ENCODE peak calls at places on chromosomes 7 and 10, in ten cellular contexts. O, X, Z, H, F, Y, A, N, W and B are unnamed samples.

GRCh38 chr10:115624448-115624847 is 531.3 kb downstream of the ATRNL1 start:
- DNase-seq in X (peak; percentile 3), O (no peak), N (no peak), Z (peak; percentile 1), Y (no peak), F (no peak), W (no peak), H (no peak), A (no peak), B (no peak)

GRCh38 chr7:141663081-141663510 is 38.9 kb downstream of the DENND11 start:
- DNase-seq in N (no peak), W (peak; percentile 69), X (peak; percentile 79), H (no peak), Z (no peak), Y (peak; percentile 77), F (no peak), O (peak; percentile 29), A (no peak), B (no peak)

GRCh38 chr10:86799188-86799845 is 42.9 kb downstream of the BMPR1A start:
- DNase-seq in H (no peak), W (no peak), Y (no peak), Z (no peak), O (no peak), A (no peak), N (no peak), F (no peak), X (no peak), B (no peak)

GRCh38 chr10:42940487-42941157 is 136.2 kb upstream of the RET start:
- DNase-seq in F (no peak), A (no peak), W (no peak), Z (no peak), H (no peak), N (peak; percentile 60), Y (no peak), X (no peak), O (no peak), B (no peak)

GRCh38 chr10:100470367-100470766 is 7.6 kb downstream of the WNT8B start:
- DNase-seq in Z (no peak), A (no peak), H (no peak), N (no peak), X (no peak), O (no peak), Y (no peak), W (no peak), F (no peak), B (no peak)

GRCh38 chr7:55181774-55182173 is 163.0 kb downstream of the EGFR start:
- DNase-seq in F (no peak), H (no peak), X (no peak), A (no peak), O (no peak), Z (no peak), N (no peak), W (no peak), Y (no peak), B (no peak)

GRCh38 chr7:49014870-49015269 is 90.5 kb downstream of the CDC14C start:
- DNase-seq in F (no peak), W (no peak), X (no peak), A (no peak), H (no peak), Z (no peak), Y (no peak), O (no peak), N (no peak), B (no peak)

GRCh38 chr7:129535896-129536295 is 33.6 kb downstream of the SMKR1 start:
- DNase-seq in O (no peak), Y (no peak), F (no peak), Z (no peak), H (no peak), W (no peak), N (no peak), A (no peak), X (no peak), B (no peak)

GRCh38 chr10:47370878-47371277 is 13.2 kb downstream of the ZNF488 start:
- DNase-seq in F (no peak), O (no peak), W (peak; percentile 10), N (peak; percentile 5), H (peak; percentile 36), A (no peak), X (no peak), Z (no peak), Y (no peak), B (no peak)

GRCh38 chr10:127398140-127398966 is 150.8 kb upstream of the NPS start:
- DNase-seq in Y (no peak), W (no peak), F (no peak), N (peak; percentile 30), Z (no peak), A (no peak), X (no peak), H (no peak), O (no peak), B (no peak)

GRCh38 chr10:16943301-16944080 is 126.3 kb upstream of the RSU1 start:
- DNase-seq in N (no peak), A (no peak), X (no peak), H (no peak), F (no peak), Y (no peak), O (no peak), Z (no peak), W (no peak), B (no peak)

GRCh38 chr7:28500143-28500542 is 87.8 kb downstream of the CREB5 start:
- DNase-seq in Z (no peak), O (no peak), W (no peak), X (no peak), H (no peak), Y (no peak), A (no peak), N (no peak), F (no peak), B (no peak)

GRCh38 chr7:112116894-112117293 is 89.3 kb downstream of the DOCK4 start:
- DNase-seq in Z (no peak), O (no peak), X (no peak), H (no peak), F (no peak), A (no peak), W (no peak), N (no peak), Y (no peak), B (no peak)

GRCh38 chr10:3867454-3868273 is 82.7 kb upstream of the KLF6 start:
- DNase-seq in F (no peak), H (no peak), X (no peak), A (no peak), Y (peak; percentile 57), Z (no peak), W (no peak), O (no peak), N (no peak), B (no peak)

GRCh38 chr7:125383324-125383723 is 453.7 kb upstream of the POT1 start:
- DNase-seq in H (no peak), Z (no peak), W (no peak), Y (no peak), F (no peak), X (no peak), A (peak; percentile 10), O (no peak), N (no peak), B (no peak)

GRCh38 chr7:121180436-121181063 is 148.2 kb upstream of the WNT16 start:
- DNase-seq in A (no peak), Y (no peak), H (no peak), N (no peak), X (no peak), W (no peak), F (no peak), O (no peak), Z (no peak), B (no peak)

GRCh38 chr10:3060481-3060889 is 6.9 kb upstream of the PFKP start:
- DNase-seq in A (no peak), W (no peak), N (no peak), H (no peak), X (no peak), F (no peak), Y (no peak), Z (no peak), O (no peak), B (no peak)

GRCh38 chr10:69213601-69214311 is 6.4 kb upstream of the HKDC1 start:
- DNase-seq in Z (no peak), O (no peak), Y (no peak), H (no peak), A (no peak), F (no peak), X (peak; percentile 36), N (no peak), W (no peak), B (no peak)

GRCh38 chr7:834277-834676 is 2.0 kb downstream of the SUN1 start:
- DNase-seq in H (no peak), O (no peak), Y (no peak), N (no peak), Z (no peak), A (no peak), X (no peak), F (no peak), W (no peak), B (no peak)
- H3K4me1 ChIP-seq in H (peaks cover 84% of the 10 kb centered on the region), O (peaks cover 36% of the 10 kb centered on the region), Y (peaks cover 59% of the 10 kb centered on the region), N (peaks cover 26% of the 10 kb centered on the region), Z (peaks cover 3% of the 10 kb centered on the region), A (peaks cover 44% of the 10 kb centered on the region), X (peaks cover 23% of the 10 kb centered on the region), F (no peaks in the 10 kb centered on the region), W (peaks cover 60% of the 10 kb centered on the region), B (peaks cover 34% of the 10 kb centered on the region)

DNA sequence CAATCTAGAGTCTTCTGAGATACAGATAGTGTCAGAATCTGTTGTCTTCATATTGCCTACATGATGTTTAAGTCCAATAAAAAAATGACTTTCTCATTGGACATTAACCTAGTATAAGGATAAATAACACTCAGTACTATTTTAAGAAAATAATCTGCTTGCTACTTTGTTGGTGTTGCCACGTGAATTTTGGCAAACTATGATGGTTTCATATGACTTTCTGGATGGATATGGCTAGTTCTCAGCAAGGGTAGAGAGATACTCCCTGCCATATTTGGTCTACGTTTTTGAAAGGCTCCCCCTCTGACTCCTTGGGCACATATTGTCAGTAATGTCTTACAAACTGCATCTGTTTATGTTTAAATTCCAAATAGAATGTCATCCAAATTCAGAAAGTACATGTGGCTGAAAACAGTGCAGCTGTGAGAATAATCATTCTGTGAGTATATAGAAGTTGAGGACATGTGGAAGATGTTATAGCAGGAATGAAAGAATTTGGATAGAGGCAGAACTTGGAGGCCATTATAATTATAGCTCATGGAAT is 107.9 kb downstream of the SRI start:
- DNase-seq in Z (no peak), X (no peak), N (no peak), A (no peak), H (no peak), F (no peak), O (no peak), Y (no peak), W (no peak), B (no peak)
- TF ChIP-seq EP300 in Z (no peak), X (no peak), N (no peak), A (no peak), H (no peak), F (no peak), O (no peak), Y (no peak), W (no peak), B (no peak)

GRCh38 chr7:155731375-155731774 is 80.9 kb downstream of the SHH start:
- DNase-seq in N (no peak), W (no peak), Z (no peak), X (no peak), Y (no peak), O (no peak), F (no peak), A (no peak), H (no peak), B (no peak)
- H3K27ac ChIP-seq in N (no peak overlapping the region), W (no peak overlapping the region), Z (no peak overlapping the region), X (no peak overlapping the region), Y (no peak overlapping the region), O (peak overlapping the region; percentile 28), F (no peak overlapping the region), A (no peak overlapping the region), H (no peak overlapping the region), B (no peak overlapping the region)

GRCh38 chr10:122347162-122347561 is 27.3 kb upstream of the PLEKHA1 start:
- DNase-seq in O (no peak), W (no peak), Y (no peak), Z (no peak), A (no peak), X (no peak), H (no peak), N (no peak), F (no peak), B (no peak)
- H3K4me1 ChIP-seq in O (peaks cover 15% of the 10 kb centered on the region), W (no peaks in the 10 kb centered on the region), Y (peaks cover 5% of the 10 kb centered on the region), Z (peaks cover 6% of the 10 kb centered on the region), A (no peaks in the 10 kb centered on the region), X (peaks cover 78% of the 10 kb centered on the region), H (peaks cover 24% of the 10 kb centered on the region), N (no peaks in the 10 kb centered on the region), F (no peaks in the 10 kb centered on the region), B (no peaks in the 10 kb centered on the region)